ENCODE peak calls at places on chromosome 12, in nine cellular contexts. T, M, O, W, U, I, N, V and B are unnamed samples.

GRCh38 chr12:122395319-122395718 is 27.1 kb downstream of the CLIP1 start:
- DNase-seq in T (no peak), M (no peak), O (no peak), W (no peak), U (no peak), I (no peak), N (peak), V (peak), B (no peak)

GRCh38 chr12:9363145-9363544 is 154.9 kb upstream of the PZP start:
- DNase-seq in T (no peak), M (no peak), O (no peak), W (no peak), U (peak), I (no peak), N (no peak), V (no peak), B (no peak)

GRCh38 chr12:124813782-124814181 is 49.9 kb downstream of the SCARB1 start:
- DNase-seq in T (no peak), M (no peak), O (no peak), W (no peak), U (no peak), I (no peak), N (no peak), V (no peak), B (no peak)

GRCh38 chr12:110104188-110104969 is 19.8 kb upstream of the IFT81 start:
- DNase-seq in T (no peak), M (no peak), O (no peak), W (no peak), U (no peak), I (peak), N (no peak), V (no peak), B (peak)

GRCh38 chr12:52199294-52199920 is 7.6 kb upstream of the KRT80 start:
- DNase-seq in T (no peak), M (no peak), O (no peak), W (no peak), U (no peak), I (no peak), N (peak), V (no peak), B (no peak)

GRCh38 chr12:62817556-62818271 is 117.2 kb downstream of the PPM1H start:
- DNase-seq in T (no peak), M (no peak), O (no peak), W (no peak), U (no peak), I (no peak), N (no peak), V (no peak), B (no peak)

GRCh38 chr12:21992823-21993222 is 51.6 kb upstream of the ABCC9 start:
- DNase-seq in T (no peak), M (no peak), O (peak), W (no peak), U (no peak), I (no peak), N (no peak), V (no peak), B (peak)

GRCh38 chr12:106058256-106059182 is 80.2 kb downstream of the NUAK1 start:
- DNase-seq in T (no peak), M (no peak), O (no peak), W (no peak), U (no peak), I (no peak), N (no peak), V (no peak), B (no peak)

GRCh38 chr12:104165801-104166200 is 27.8 kb upstream of the NFYB start:
- DNase-seq in T (no peak), M (no peak), O (no peak), W (no peak), U (no peak), I (no peak), N (no peak), V (no peak), B (no peak)

GRCh38 chr12:13161172-13161571 is 35.4 kb upstream of the EMP1 start:
- DNase-seq in T (no peak), M (no peak), O (no peak), W (no peak), U (no peak), I (no peak), N (no peak), V (no peak), B (no peak)

GRCh38 chr12:117986705-117987469 is 18.1 kb upstream of the KSR2 start:
- DNase-seq in T (no peak), M (no peak), O (no peak), W (no peak), U (no peak), I (no peak), N (no peak), V (peak), B (no peak)

GRCh38 chr12:116592116-116592637 is 33.0 kb downstream of the MAP1LC3B2 start:
- DNase-seq in T (peak), M (no peak), O (peak), W (peak), U (no peak), I (no peak), N (no peak), V (no peak), B (no peak)

GRCh38 chr12:90630006-90630405 is 325.0 kb downstream of the CCER1 start:
- DNase-seq in T (no peak), M (no peak), O (no peak), W (no peak), U (no peak), I (no peak), N (peak), V (no peak), B (no peak)

GRCh38 chr12:50647479-50647878 is 116.4 kb upstream of the ATF1 start:
- DNase-seq in T (no peak), M (no peak), O (no peak), W (no peak), U (no peak), I (no peak), N (no peak), V (peak), B (no peak)

GRCh38 chr12:25670076-25671055 is 117.3 kb upstream of the LMNTD1 start:
- DNase-seq in T (no peak), M (no peak), O (no peak), W (no peak), U (no peak), I (no peak), N (no peak), V (no peak), B (no peak)

GRCh38 chr12:62543324-62543723 is 76.7 kb downstream of the MON2 start:
- DNase-seq in T (no peak), M (no peak), O (no peak), W (no peak), U (no peak), I (no peak), N (no peak), V (no peak), B (no peak)

GRCh38 chr12:49129332-49130150 is 1.7 kb downstream of the TUBA1B start:
- DNase-seq in T (no peak), M (no peak), O (no peak), W (no peak), U (no peak), I (no peak), N (no peak), V (no peak), B (no peak)

GRCh38 chr12:98750511-98750910 is 105.4 kb downstream of the APAF1 start:
- DNase-seq in T (no peak), M (no peak), O (no peak), W (no peak), U (no peak), I (no peak), N (no peak), V (no peak), B (no peak)

GRCh38 chr12:12883369-12884001 is 7.9 kb upstream of the GPRC5A start:
- DNase-seq in T (no peak), M (no peak), O (no peak), W (peak), U (no peak), I (peak), N (no peak), V (no peak), B (no peak)

GRCh38 chr12:88947486-88948043 is 367.3 kb upstream of the KITLG start:
- DNase-seq in T (no peak), M (no peak), O (no peak), W (no peak), U (no peak), I (no peak), N (no peak), V (no peak), B (no peak)

GRCh38 chr12:53624453-53624852 is 1.7 kb downstream of the ATF7 start:
- DNase-seq in T (no peak), M (no peak), O (no peak), W (no peak), U (no peak), I (no peak), N (no peak), V (no peak), B (peak)

GRCh38 chr12:59940676-59941342 is 345.0 kb downstream of the SLC16A7 start:
- DNase-seq in T (no peak), M (no peak), O (no peak), W (no peak), U (no peak), I (no peak), N (no peak), V (no peak), B (no peak)

GRCh38 chr12:69099201-69099837 is 140.1 kb upstream of the CPSF6 start:
- DNase-seq in T (no peak), M (no peak), O (no peak), W (no peak), U (no peak), I (no peak), N (no peak), V (no peak), B (no peak)

GRCh38 chr12:69106482-69107118 is 132.8 kb upstream of the CPSF6 start:
- DNase-seq in T (no peak), M (no peak), O (no peak), W (no peak), U (no peak), I (no peak), N (no peak), V (no peak), B (no peak)

GRCh38 chr12:69105101-69105613 is 134.2 kb upstream of the CPSF6 start:
- DNase-seq in T (no peak), M (no peak), O (no peak), W (no peak), U (no peak), I (no peak), N (no peak), V (no peak), B (no peak)

GRCh38 chr12:69101505-69101904 is 137.9 kb upstream of the CPSF6 start:
- DNase-seq in T (no peak), M (no peak), O (no peak), W (no peak), U (no peak), I (no peak), N (no peak), V (no peak), B (no peak)

DNA sequence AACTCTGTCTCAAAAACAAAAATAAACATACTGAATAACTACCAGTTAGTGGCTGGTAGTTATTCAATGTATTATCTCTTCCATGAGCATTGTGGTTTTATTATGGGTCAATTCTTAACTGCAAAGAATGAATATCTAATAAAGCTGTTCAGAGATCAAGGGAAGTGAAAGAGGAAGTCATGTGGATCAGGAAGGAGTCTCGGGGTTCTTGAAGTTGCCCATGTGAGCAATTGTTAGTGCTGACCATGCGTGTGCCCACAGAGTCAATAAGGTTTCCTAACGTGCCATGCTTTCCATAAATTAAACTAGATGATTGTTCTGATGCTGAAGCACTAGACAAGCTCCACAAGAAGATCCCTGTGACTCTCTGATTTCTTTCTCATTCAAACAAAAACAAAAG is 136.5 kb upstream of the CPSF6 start:
- DNase-seq in T (no peak), M (no peak), O (no peak), W (no peak), U (no peak), I (no peak), N (no peak), V (no peak), B (peak)
- H3K4me3 ChIP-seq in T (no peak), M (no peak), O (no peak), W (no peak), U (no peak), I (no peak), N (no peak), V (no peak), B (no peak)

GRCh38 chr12:6925543-6926279 is 2.0 kb upstream of the ATN1 start:
- DNase-seq in T (peak), M (peak), O (peak), W (peak), U (no peak), I (peak), N (peak), V (peak), B (no peak)
- TF ChIP-seq POLR2AphosphoS5 in T (peak), M (peak), O (peak), W (peak), U (no peak), I (peak), N (peak), V (peak), B (no peak)

GRCh38 chr12:5497329-5498058 is 65.6 kb downstream of the NTF3 start:
- DNase-seq in T (no peak), M (no peak), O (peak), W (no peak), U (no peak), I (no peak), N (no peak), V (no peak), B (no peak)

GRCh38 chr12:5492562-5492961 is 60.7 kb downstream of the NTF3 start:
- DNase-seq in T (no peak), M (no peak), O (no peak), W (no peak), U (no peak), I (no peak), N (no peak), V (no peak), B (no peak)

GRCh38 chr12:5489760-5490432 is 58.0 kb downstream of the NTF3 start:
- DNase-seq in T (no peak), M (no peak), O (no peak), W (no peak), U (no peak), I (no peak), N (no peak), V (no peak), B (no peak)

GRCh38 chr12:5494343-5494742 is 62.4 kb downstream of the NTF3 start:
- DNase-seq in T (no peak), M (no peak), O (no peak), W (no peak), U (no peak), I (no peak), N (no peak), V (no peak), B (no peak)

DNA sequence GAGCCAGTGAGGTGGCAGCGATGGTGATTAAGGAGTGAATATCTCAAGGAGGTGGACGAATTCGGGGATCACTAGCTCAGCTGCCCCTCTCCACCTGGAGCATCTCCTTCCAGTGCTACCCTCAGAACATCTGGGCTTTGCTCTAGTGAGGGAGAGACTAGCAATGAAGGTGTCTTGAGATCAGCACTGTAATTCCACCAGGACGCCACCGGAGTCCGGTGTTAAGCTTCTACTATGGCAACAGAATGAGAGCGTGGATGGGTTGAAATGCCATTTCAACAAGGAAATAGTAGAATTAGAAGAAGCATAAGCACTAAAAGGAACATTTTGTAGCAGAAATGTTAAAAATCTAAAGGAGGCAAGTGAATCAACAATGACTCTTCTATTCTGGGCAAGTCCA is 61.1 kb downstream of the NTF3 start:
- DNase-seq in T (no peak), M (no peak), O (peak), W (no peak), U (no peak), I (no peak), N (no peak), V (no peak), B (no peak)
- TF ChIP-seq CTCF in T (no peak), M (peak), O (peak), W (no peak), U (no peak), I (no peak), N (no peak), V (no peak), B (no peak)

DNA sequence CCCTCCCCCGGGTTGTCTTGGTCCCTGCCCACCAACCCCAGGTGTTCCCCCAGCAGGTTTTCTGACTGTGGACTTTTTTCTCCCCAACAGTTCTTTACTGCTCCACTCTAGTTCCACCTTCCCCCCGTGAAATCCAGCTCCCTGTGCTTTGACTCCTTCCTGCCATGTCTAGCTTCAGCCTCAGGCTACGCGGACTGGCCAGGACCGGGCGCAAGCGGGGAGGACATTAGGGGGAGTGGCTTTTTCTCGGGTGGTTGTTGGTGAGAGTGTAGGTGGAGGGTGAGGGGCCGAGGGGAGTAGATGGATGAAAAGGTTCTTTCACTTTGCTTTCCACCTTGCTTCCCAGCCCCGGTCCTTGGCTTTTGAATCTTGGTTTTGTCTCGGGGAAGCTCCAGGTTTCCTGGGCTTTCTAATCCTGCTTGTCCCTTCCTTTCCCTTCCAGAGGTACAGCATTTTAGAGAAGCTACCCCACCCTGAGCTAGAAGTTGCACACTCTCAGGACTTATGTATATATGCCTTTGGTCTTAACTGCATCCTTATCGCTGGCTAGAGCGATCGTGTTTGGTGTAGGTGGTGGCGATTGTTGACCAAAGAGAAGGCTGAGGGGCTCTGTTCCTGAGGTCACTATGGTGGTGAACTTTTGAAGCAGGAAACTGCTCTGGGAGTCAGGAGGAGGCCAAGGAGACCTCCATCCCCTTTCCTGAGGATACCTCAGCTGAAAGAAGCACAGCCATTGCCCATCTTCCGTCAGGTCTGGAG is 754 bp downstream of the PIP4K2C start:
- DNase-seq in T (no peak), M (peak), O (peak), W (peak), U (no peak), I (no peak), N (peak), V (no peak), B (peak)
- H3K4me3 ChIP-seq in T (peak), M (peak), O (peak), W (peak), U (peak), I (peak), N (peak), V (peak), B (peak)

GRCh38 chr12:43402431-43402830 is 149.6 kb downstream of the ADAMTS20 start:
- DNase-seq in T (no peak), M (no peak), O (no peak), W (no peak), U (no peak), I (no peak), N (no peak), V (no peak), B (no peak)

GRCh38 chr12:43407816-43408645 is 144.0 kb downstream of the ADAMTS20 start:
- DNase-seq in T (no peak), M (no peak), O (no peak), W (no peak), U (no peak), I (no peak), N (no peak), V (no peak), B (no peak)

GRCh38 chr12:43401096-43401495 is 150.9 kb downstream of the ADAMTS20 start:
- DNase-seq in T (no peak), M (no peak), O (no peak), W (no peak), U (no peak), I (no peak), N (no peak), V (no peak), B (no peak)

GRCh38 chr12:43406797-43407196 is 145.2 kb downstream of the ADAMTS20 start:
- DNase-seq in T (no peak), M (no peak), O (no peak), W (no peak), U (no peak), I (no peak), N (no peak), V (no peak), B (no peak)
- TF ChIP-seq POLR2AphosphoS5 in T (no peak), M (no peak), O (no peak), W (no peak), U (no peak), I (no peak), N (no peak), V (no peak), B (no peak)

GRCh38 chr12:92502417-92503028 is 200.3 kb upstream of the PLEKHG7 start:
- DNase-seq in T (no peak), M (no peak), O (no peak), W (no peak), U (peak), I (no peak), N (no peak), V (no peak), B (peak)
- TF ChIP-seq CTCF in T (peak), M (no peak), O (peak), W (peak), U (peak), I (no peak), N (no peak), V (peak), B (peak)

GRCh38 chr12:57548488-57548887 is 1.4 kb upstream of the KIF5A start:
- DNase-seq in T (no peak), M (no peak), O (no peak), W (no peak), U (no peak), I (no peak), N (no peak), V (no peak), B (no peak)

GRCh38 chr12:57543666-57544065 is 3.3 kb downstream of the DCTN2 start:
- DNase-seq in T (no peak), M (no peak), O (no peak), W (no peak), U (no peak), I (no peak), N (no peak), V (no peak), B (no peak)

GRCh38 chr12:57546438-57547365 is at the start of gene DCTN2:
- DNase-seq in T (peak), M (peak), O (peak), W (peak), U (peak), I (peak), N (peak), V (peak), B (peak)

GRCh38 chr12:57547366-57548315 is 649 bp upstream of the DCTN2 start:
- DNase-seq in T (no peak), M (no peak), O (no peak), W (no peak), U (no peak), I (no peak), N (no peak), V (no peak), B (no peak)

DNA sequence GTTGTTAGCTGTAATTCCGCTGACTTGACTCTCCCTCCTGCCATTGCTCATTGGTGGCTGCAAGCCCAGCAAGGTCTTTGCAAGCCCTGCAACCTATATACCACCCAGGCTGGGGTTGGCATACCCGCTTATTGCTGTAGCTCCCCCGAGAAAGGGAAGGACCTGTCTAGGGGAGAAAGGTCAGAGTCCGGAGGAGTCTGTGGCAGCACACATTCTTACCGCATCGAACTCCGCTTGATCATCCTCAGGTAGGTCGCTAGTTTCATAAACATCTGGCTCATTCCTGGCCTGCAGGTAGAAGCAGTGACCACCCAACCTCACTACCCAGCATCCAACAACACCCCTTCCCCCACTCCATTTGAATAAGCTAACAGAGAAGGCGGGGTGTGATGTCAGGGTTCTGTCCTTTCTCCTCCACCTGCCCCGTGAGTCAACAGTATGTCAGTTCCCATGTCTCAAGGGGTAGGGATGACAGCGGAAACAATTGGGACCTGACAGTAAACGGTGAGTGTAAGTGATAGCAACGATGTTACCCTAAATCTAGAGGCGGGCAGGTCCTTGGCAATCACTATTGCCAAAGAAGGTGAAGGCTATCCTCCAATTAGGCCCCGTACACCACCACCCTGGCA is 1.1 kb downstream of the DCTN2 start:
- DNase-seq in T (no peak), M (no peak), O (peak), W (no peak), U (no peak), I (no peak), N (no peak), V (no peak), B (no peak)
- H3K4me3 ChIP-seq in T (peak), M (peak), O (peak), W (peak), U (peak), I (peak), N (peak), V (peak), B (peak)